ENCODE peak calls at places on chromosomes 7 and 10, in five cellular contexts. S is SK-N-SH, E is HCT116, J is GM12878, G is HepG2. Z is an unnamed sample.

GRCh38 chr10:131644864-131645658 is 255.7 kb upstream of the PPP2R2D start:
- DNase-seq in S (no peak), G (no peak), E (no peak), J (no peak), Z (no peak)

GRCh38 chr7:41984888-41985287 is 252.1 kb downstream of the GLI3 start:
- DNase-seq in E (no peak), G (no peak), S (no peak), J (no peak), Z (no peak)

GRCh38 chr7:75642810-75643486 is 95.8 kb downstream of the HIP1 start:
- DNase-seq in G (peak), J (peak), S (peak), E (peak), Z (peak)

GRCh38 chr10:63236113-63236935 is 103.2 kb downstream of the NRBF2 start:
- DNase-seq in J (no peak), S (no peak), E (peak), G (peak), Z (peak)

GRCh38 chr10:89213191-89213808 is 6.2 kb upstream of the CH25H start:
- DNase-seq in J (no peak), G (peak), S (peak), E (no peak), Z (no peak)

GRCh38 chr10:62728479-62728878 is 76.0 kb upstream of the ADO start:
- DNase-seq in J (no peak), S (no peak), E (no peak), G (no peak), Z (no peak)

GRCh38 chr7:105682331-105683070 is 101.2 kb upstream of the EFCAB10 start:
- DNase-seq in S (no peak), E (no peak), J (no peak), G (no peak), Z (no peak)

GRCh38 chr7:107286751-107287621 is 118.2 kb downstream of the HBP1 start:
- DNase-seq in G (peak), S (no peak), E (no peak), J (no peak), Z (no peak)

GRCh38 chr7:73986158-73986631 is 41.8 kb upstream of the ELN start:
- DNase-seq in S (peak), E (no peak), J (no peak), G (no peak), Z (no peak)

GRCh38 chr7:94295805-94296204 is 98.9 kb upstream of the COL1A2 start:
- DNase-seq in E (no peak), G (peak), J (no peak), S (peak), Z (no peak)

GRCh38 chr10:120651000-120651399 is 194.0 kb downstream of the PLPP4 start:
- DNase-seq in G (no peak), E (no peak), J (no peak), S (no peak), Z (no peak)

GRCh38 chr10:98373691-98374090 is 41.3 kb downstream of the PYROXD2 start:
- DNase-seq in S (no peak), E (no peak), J (no peak), G (no peak), Z (no peak)

GRCh38 chr10:62726142-62726541 is 78.4 kb upstream of the ADO start:
- DNase-seq in G (no peak), S (no peak), J (no peak), E (no peak), Z (no peak)

GRCh38 chr7:130733866-130734524 is at the start of gene KLF14:
- DNase-seq in S (peak), G (no peak), E (peak), J (no peak), Z (peak)

GRCh38 chr7:18384491-18385143 is 110.9 kb upstream of the HDAC9 start:
- DNase-seq in E (no peak), S (no peak), G (no peak), J (no peak), Z (no peak)

GRCh38 chr10:58508316-58508715 is 4.4 kb upstream of the BICC1 start:
- DNase-seq in S (no peak), E (no peak), G (no peak), J (no peak), Z (no peak)

GRCh38 chr7:36079446-36080025 is 73.5 kb upstream of the EEPD1 start:
- DNase-seq in S (no peak), G (peak), E (no peak), J (no peak), Z (no peak)

GRCh38 chr10:110530131-110530831 is 32.6 kb downstream of the DUSP5 start:
- DNase-seq in E (peak), G (peak), S (peak), J (no peak), Z (peak)

GRCh38 chr10:90905925-90906324 is 15.0 kb downstream of the ANKRD1 start:
- DNase-seq in S (no peak), J (no peak), E (no peak), G (no peak), Z (no peak)

GRCh38 chr10:94092848-94093247 is 99.1 kb downstream of the PLCE1 start:
- DNase-seq in S (no peak), J (no peak), G (no peak), E (no peak), Z (no peak)

GRCh38 chr7:95725170-95725569 is 47.2 kb upstream of the DYNC1I1 start:
- DNase-seq in G (no peak), S (no peak), E (no peak), J (no peak), Z (no peak)

GRCh38 chr7:22400150-22400814 is 43.3 kb upstream of the RAPGEF5 start:
- DNase-seq in G (no peak), J (no peak), S (no peak), E (no peak), Z (no peak)

GRCh38 chr7:21361413-21362130 is 66.3 kb upstream of the SP4 start:
- DNase-seq in S (no peak), J (no peak), G (peak), E (no peak), Z (no peak)

GRCh38 chr10:122040786-122041185 is 51.8 kb downstream of the TACC2 start:
- DNase-seq in J (no peak), E (no peak), G (no peak), S (no peak), Z (no peak)

GRCh38 chr10:23742807-23743206 is 303.9 kb downstream of the OTUD1 start:
- DNase-seq in E (no peak), J (no peak), S (no peak), G (no peak), Z (no peak)

GRCh38 chr10:88965016-88965415 is 12.4 kb upstream of the ACTA2 start:
- DNase-seq in S (no peak), E (no peak), J (no peak), G (no peak), Z (no peak)

GRCh38 chr10:15200626-15201025 is 32.1 kb upstream of the NMT2 start:
- DNase-seq in J (no peak), G (peak), E (peak), S (no peak), Z (no peak)

GRCh38 chr10:31343551-31343950 is 24.5 kb downstream of the ZEB1 start:
- DNase-seq in J (no peak), S (no peak), E (no peak), G (no peak), Z (no peak)

GRCh38 chr10:123451607-123452245 is 214.4 kb upstream of the GPR26 start:
- DNase-seq in J (no peak), E (no peak), G (peak), S (no peak), Z (no peak)

GRCh38 chr7:714251-714671 is 12.2 kb upstream of the DNAAF5 start:
- DNase-seq in J (no peak), S (no peak), E (no peak), G (no peak), Z (no peak)

GRCh38 chr7:31785081-31785480 is 98.1 kb downstream of the PPP1R17 start:
- DNase-seq in S (no peak), G (no peak), J (no peak), E (no peak), Z (no peak)

GRCh38 chr10:112912441-112912911 is 37.6 kb upstream of the TCF7L2 start:
- DNase-seq in G (peak), E (peak), J (no peak), S (no peak), Z (no peak)

GRCh38 chr10:100359529-100360150 is 12.6 kb downstream of the SCD start:
- DNase-seq in S (peak), E (no peak), J (no peak), G (peak), Z (no peak)

GRCh38 chr7:101111261-101111660 is 15.6 kb upstream of the SERPINE1 start:
- DNase-seq in S (no peak), J (no peak), G (no peak), E (no peak), Z (no peak)

GRCh38 chr10:132924046-132924952 is 18.1 kb downstream of the CFAP46 start:
- DNase-seq in S (no peak), E (no peak), G (no peak), J (no peak), Z (no peak)

GRCh38 chr7:107224374-107224773 is 55.6 kb downstream of the HBP1 start:
- DNase-seq in S (no peak), J (no peak), G (no peak), E (no peak), Z (no peak)

GRCh38 chr7:1708640-1709249 is 38.7 kb downstream of the ELFN1 start:
- DNase-seq in E (no peak), J (no peak), G (no peak), S (peak), Z (no peak)

GRCh38 chr10:73905256-73906018 is 5.5 kb upstream of the PLAU start:
- DNase-seq in E (no peak), S (no peak), J (no peak), G (no peak), Z (no peak)

GRCh38 chr10:32189400-32190084 is 133.3 kb upstream of the KIF5B start:
- DNase-seq in E (peak), G (peak), S (no peak), J (no peak), Z (no peak)

GRCh38 chr7:132292803-132293202 is 283.5 kb downstream of the PLXNA4 start:
- DNase-seq in G (peak), S (no peak), E (no peak), J (no peak), Z (no peak)
- TF ChIP-seq JUND in G (peak), S (no peak), E (no peak), J (no peak), Z (no peak)

GRCh38 chr7:111012799-111013675 is 77.9 kb upstream of the LRRN3 start:
- DNase-seq in G (no peak), E (no peak), S (no peak), J (peak), Z (no peak)
- TF ChIP-seq JUND in G (no peak), E (no peak), S (no peak), J (peak), Z (no peak)

DNA sequence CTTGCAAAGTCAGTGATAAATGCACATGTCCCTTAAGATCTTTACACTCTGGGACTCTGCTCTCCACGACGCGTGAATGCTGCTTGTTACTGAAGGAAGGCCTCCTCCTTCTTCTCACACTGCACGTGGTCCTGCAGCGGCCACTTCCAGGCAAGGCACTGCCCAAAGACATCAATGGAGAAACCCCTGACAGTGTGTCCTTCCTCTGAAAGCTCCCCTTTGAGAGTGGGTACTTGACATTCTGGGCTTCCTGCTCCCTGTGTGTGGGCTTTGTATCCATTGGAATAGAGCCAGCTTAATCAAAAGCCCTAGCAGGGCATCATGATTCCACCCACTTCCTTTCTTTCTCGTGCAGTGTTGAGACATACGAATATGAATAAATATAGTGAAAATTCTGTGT is 69.7 kb upstream of the STK17A start:
- DNase-seq in E (no peak), G (no peak), J (no peak), S (no peak), Z (no peak)
- TF ChIP-seq JUND in E (no peak), G (no peak), J (no peak), S (no peak), Z (no peak)

GRCh38 chr10:78760463-78761240 is 308.1 kb upstream of the ZMIZ1 start:
- DNase-seq in S (no peak), J (no peak), G (peak), E (no peak), Z (no peak)
- TF ChIP-seq JUND in S (no peak), J (no peak), G (no peak), E (no peak), Z (no peak)

GRCh38 chr10:48496105-48496830 is 108.6 kb downstream of the ARHGAP22 start:
- DNase-seq in E (no peak), J (no peak), G (no peak), S (no peak), Z (peak)
- TF ChIP-seq JUND in E (no peak), J (no peak), G (no peak), S (no peak), Z (no peak)

GRCh38 chr7:151494569-151495284 is 25.0 kb downstream of the RHEB start:
- DNase-seq in J (no peak), E (no peak), S (peak), G (peak), Z (no peak)
- TF ChIP-seq JUND in J (no peak), E (no peak), S (no peak), G (no peak), Z (no peak)

GRCh38 chr10:118333871-118334270 is 8.3 kb downstream of the FAM204A start:
- DNase-seq in J (no peak), G (no peak), S (no peak), E (no peak), Z (no peak)

GRCh38 chr10:118337356-118337755 is 4.8 kb downstream of the FAM204A start:
- DNase-seq in S (no peak), G (no peak), J (no peak), E (no peak), Z (no peak)

GRCh38 chr10:118332948-118333710 is 9.0 kb downstream of the FAM204A start:
- DNase-seq in E (no peak), G (peak), J (no peak), S (no peak), Z (peak)

GRCh38 chr10:118330295-118331076 is 11.6 kb downstream of the FAM204A start:
- DNase-seq in E (no peak), J (no peak), G (no peak), S (no peak), Z (no peak)

DNA sequence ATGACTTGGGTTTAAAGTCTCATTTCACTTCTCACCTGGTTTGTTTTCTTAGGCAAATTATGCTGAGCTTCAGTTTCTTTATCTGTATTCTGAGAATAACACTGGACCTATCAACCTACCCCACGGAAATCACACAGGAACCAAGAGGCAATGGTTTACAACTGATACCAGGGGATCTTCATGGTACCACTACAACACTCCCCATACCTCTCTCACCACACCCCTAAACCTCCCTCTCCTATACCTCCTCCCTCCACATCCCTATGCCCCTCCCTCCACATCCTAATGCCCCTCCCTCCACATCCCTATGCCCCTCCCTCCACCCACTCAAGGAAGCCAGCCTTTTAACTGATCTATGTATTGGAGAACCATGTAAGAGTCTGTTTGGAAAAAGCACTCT is 9.9 kb downstream of the FAM204A start:
- DNase-seq in S (no peak), J (no peak), E (no peak), G (no peak), Z (no peak)
- TF ChIP-seq JUND in S (no peak), J (no peak), E (no peak), G (no peak), Z (no peak)

DNA sequence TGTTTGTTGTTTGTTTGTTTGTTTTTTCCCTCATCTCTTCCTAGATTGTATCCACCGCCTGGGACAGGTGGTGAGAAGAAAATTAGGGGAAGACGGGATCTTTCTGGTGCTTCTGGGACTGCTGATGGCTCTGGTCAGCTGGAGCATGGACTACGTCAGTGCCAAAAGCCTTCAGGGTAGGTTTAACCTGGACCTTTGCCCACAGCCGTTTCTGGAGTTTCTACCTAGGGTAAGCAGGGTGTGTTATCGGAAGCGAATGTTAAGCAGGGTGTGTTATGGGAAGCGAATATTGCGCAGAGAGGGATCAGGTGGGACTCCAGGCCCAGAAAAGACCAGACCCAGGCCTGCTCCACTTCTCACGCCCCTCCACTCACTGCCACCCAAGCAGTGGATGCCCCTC is 4.7 kb downstream of the CLCN1 start:
- DNase-seq in E (no peak), G (no peak), J (no peak), S (no peak), Z (no peak)
- TF ChIP-seq JUND in E (no peak), G (no peak), J (no peak), S (no peak), Z (no peak)

GRCh38 chr10:69497235-69497561 is 45.9 kb downstream of the TSPAN15 start:
- DNase-seq in E (no peak), S (no peak), G (no peak), J (no peak), Z (no peak)

GRCh38 chr10:69496352-69497234 is 45.3 kb downstream of the TSPAN15 start:
- DNase-seq in J (no peak), E (no peak), S (no peak), G (no peak), Z (no peak)

GRCh38 chr10:69497611-69498390 is 46.5 kb downstream of the TSPAN15 start:
- DNase-seq in J (no peak), G (no peak), S (no peak), E (no peak), Z (no peak)

GRCh38 chr10:69494626-69495558 is 43.6 kb downstream of the TSPAN15 start:
- DNase-seq in J (no peak), S (no peak), G (no peak), E (no peak), Z (no peak)

DNA sequence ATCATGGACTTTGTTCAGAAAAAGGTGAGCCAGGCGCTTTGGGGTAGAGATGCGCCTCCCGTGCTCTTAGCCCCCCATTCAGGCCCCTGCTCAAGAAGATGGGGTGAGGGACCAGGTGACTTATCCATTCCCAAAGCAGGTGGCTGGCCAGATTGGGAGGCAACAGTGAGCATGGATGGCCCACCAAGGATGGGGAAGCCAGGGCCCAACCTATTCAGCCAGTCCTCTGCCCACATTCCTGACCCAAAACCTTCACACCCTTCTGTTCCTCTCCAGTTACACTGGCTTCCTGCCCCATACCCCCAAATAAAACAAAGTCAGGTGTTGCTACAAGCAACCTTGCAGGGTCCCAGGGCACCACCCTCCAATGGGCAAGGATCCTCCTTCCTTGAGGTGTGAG is 44.4 kb downstream of the TSPAN15 start:
- DNase-seq in J (no peak), G (no peak), E (no peak), S (no peak), Z (no peak)
- TF ChIP-seq JUND in J (no peak), G (no peak), E (no peak), S (no peak), Z (no peak)

DNA sequence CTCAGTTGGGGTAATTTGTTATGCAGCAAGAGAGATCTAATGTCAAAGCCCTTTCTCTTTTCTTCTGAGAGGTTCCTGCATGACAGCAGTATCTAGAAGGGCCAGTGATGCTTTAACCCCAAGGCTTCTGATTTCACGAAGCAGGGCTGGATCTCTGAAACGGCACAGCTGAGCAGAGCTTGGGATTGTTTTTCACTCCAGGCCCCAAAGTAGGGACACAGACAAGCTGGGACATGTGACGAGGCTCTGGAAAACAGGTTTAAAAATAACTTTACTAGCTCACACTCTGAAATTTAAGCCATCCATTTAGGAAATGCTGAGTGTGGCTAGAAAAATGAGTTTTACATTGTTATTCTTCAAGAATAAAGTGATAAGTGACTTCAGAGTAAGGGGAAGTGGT is 107.6 kb downstream of the GALNT17 start:
- DNase-seq in E (no peak), J (no peak), S (no peak), G (no peak), Z (no peak)
- TF ChIP-seq JUND in E (no peak), J (no peak), S (no peak), G (no peak), Z (no peak)